ENCODE peak calls at places on chromosome 18, in seven cellular contexts. Q, R, N, U, P, V and F are unnamed samples.
A peak's percentile ranks its signal among the peaks of the same experiment; 100 is the strongest.

GRCh38 chr18:12374398-12374797 is 2.6 kb downstream of the AFG3L2 start:
- DNase-seq in Q (no peak), R (no peak), N (no peak), U (no peak), P (no peak), V (no peak), F (no peak)

GRCh38 chr18:36352384-36352783 is 54.9 kb downstream of the FHOD3 start:
- DNase-seq in Q (peak; percentile 96), R (no peak), N (peak; percentile 87), U (no peak), P (no peak), V (peak; percentile 35), F (no peak)

GRCh38 chr18:41324934-41325333 is 630.1 kb upstream of the PIK3C3 start:
- DNase-seq in Q (peak; percentile 36), R (no peak), N (peak; percentile 14), U (no peak), P (no peak), V (peak; percentile 44), F (no peak)

GRCh38 chr18:4264347-4264791 is 190.7 kb downstream of the DLGAP1 start:
- DNase-seq in Q (no peak), R (no peak), N (peak; percentile 9), U (no peak), P (no peak), V (no peak), F (no peak)

GRCh38 chr18:32772580-32773186 is at the start of gene KLHL14:
- DNase-seq in Q (no peak), R (no peak), N (no peak), U (no peak), P (no peak), V (no peak), F (no peak)

GRCh38 chr18:55251186-55251995 is 292.1 kb upstream of the CCDC68 start:
- DNase-seq in Q (peak; percentile 67), R (no peak), N (peak; percentile 56), U (no peak), P (no peak), V (no peak), F (peak; percentile 33)

GRCh38 chr18:34697891-34698290 is 12.2 kb upstream of the DTNA start:
- DNase-seq in Q (no peak), R (no peak), N (no peak), U (no peak), P (no peak), V (peak; percentile 42), F (no peak)

GRCh38 chr18:35062408-35062807 is 21.2 kb downstream of the MAPRE2 start:
- DNase-seq in Q (no peak), R (no peak), N (no peak), U (no peak), P (no peak), V (no peak), F (no peak)

GRCh38 chr18:24397131-24397693 is 412 bp downstream of the OSBPL1A start:
- DNase-seq in Q (peak; percentile 87), R (no peak), N (peak; percentile 81), U (peak; percentile 38), P (peak; percentile 86), V (peak; percentile 27), F (peak; percentile 43)

GRCh38 chr18:41624461-41624860 is 330.6 kb upstream of the PIK3C3 start:
- DNase-seq in Q (no peak), R (no peak), N (no peak), U (no peak), P (no peak), V (no peak), F (no peak)

GRCh38 chr18:6261938-6262337 is 152.8 kb downstream of the L3MBTL4 start:
- DNase-seq in Q (no peak), R (no peak), N (no peak), U (no peak), P (no peak), V (no peak), F (no peak)

GRCh38 chr18:43141208-43141607 is 25.7 kb upstream of the RIT2 start:
- DNase-seq in Q (no peak), R (no peak), N (no peak), U (no peak), P (no peak), V (no peak), F (no peak)

GRCh38 chr18:35080058-35080457 is 38.8 kb downstream of the MAPRE2 start:
- DNase-seq in Q (no peak), R (no peak), N (no peak), U (no peak), P (no peak), V (no peak), F (no peak)

GRCh38 chr18:63099848-63100625 is 219.5 kb downstream of the BCL2 start:
- DNase-seq in Q (no peak), R (peak; percentile 74), N (no peak), U (no peak), P (no peak), V (no peak), F (peak; percentile 86)

GRCh38 chr18:50665519-50665918 is 105.6 kb downstream of the MAPK4 start:
- DNase-seq in Q (no peak), R (no peak), N (no peak), U (no peak), P (no peak), V (no peak), F (peak; percentile 85)

GRCh38 chr18:27121108-27121507 is 64.0 kb downstream of the CHST9 start:
- DNase-seq in Q (no peak), R (no peak), N (no peak), U (no peak), P (no peak), V (no peak), F (no peak)

GRCh38 chr18:69992776-69993175 is 45.1 kb upstream of the CD226 start:
- DNase-seq in Q (peak; percentile 31), R (no peak), N (no peak), U (no peak), P (no peak), V (no peak), F (no peak)

GRCh38 chr18:69998523-69998987 is 50.9 kb upstream of the CD226 start:
- DNase-seq in Q (no peak), R (no peak), N (no peak), U (no peak), P (no peak), V (no peak), F (peak; percentile 30)

GRCh38 chr18:69996951-69997798 is 49.5 kb upstream of the CD226 start:
- DNase-seq in Q (no peak), R (no peak), N (no peak), U (no peak), P (no peak), V (no peak), F (no peak)

GRCh38 chr18:69996417-69996816 is 48.7 kb upstream of the CD226 start:
- DNase-seq in Q (no peak), R (no peak), N (no peak), U (no peak), P (no peak), V (no peak), F (no peak)

DNA sequence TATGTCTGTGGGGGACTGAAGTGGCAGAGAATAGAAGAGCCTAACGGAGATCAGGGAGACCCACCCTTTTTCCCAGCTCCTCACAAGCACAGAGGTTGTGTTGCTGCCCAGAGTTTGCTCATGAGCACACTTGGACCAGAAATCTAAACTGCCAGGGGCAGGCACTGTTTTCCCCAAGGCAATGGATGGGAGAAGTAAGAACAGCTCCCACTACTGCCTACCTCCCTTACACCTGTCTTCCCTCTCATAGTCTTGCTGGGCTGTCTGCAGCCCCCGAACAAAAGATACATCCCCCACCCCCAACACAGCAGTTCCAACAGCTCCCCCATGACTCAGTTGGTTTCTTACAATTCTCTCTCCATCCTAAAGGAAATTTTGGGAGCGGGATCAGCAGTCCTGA is 48.1 kb upstream of the CD226 start:
- DNase-seq in Q (no peak), R (no peak), N (no peak), U (no peak), P (no peak), V (no peak), F (no peak)
- TF ChIP-seq CTCF in Q (no peak), R (no peak), N (no peak), U (no peak), P (no peak), V (no peak), F (no peak)

GRCh38 chr18:71849407-71849806 is 694.7 kb downstream of the CBLN2 start:
- DNase-seq in Q (no peak), R (no peak), N (no peak), U (no peak), P (no peak), V (no peak), F (no peak)
- TF ChIP-seq CTCF in Q (no peak), R (no peak), N (no peak), U (no peak), P (no peak), V (no peak), F (no peak)

GRCh38 chr18:78659748-78660147 is 319.9 kb upstream of the SALL3 start:
- DNase-seq in Q (no peak), R (no peak), N (no peak), U (no peak), P (no peak), V (no peak), F (no peak)
- TF ChIP-seq CTCF in Q (no peak), R (peak; percentile 45), N (no peak), U (no peak), P (peak; percentile 21), V (no peak), F (peak; percentile 48)

GRCh38 chr18:74152270-74152669 is 3.9 kb downstream of the TIMM21 start:
- DNase-seq in Q (no peak), R (no peak), N (no peak), U (no peak), P (no peak), V (no peak), F (no peak)

GRCh38 chr18:74153377-74153776 is 5.1 kb downstream of the TIMM21 start:
- DNase-seq in Q (peak; percentile 14), R (no peak), N (no peak), U (no peak), P (no peak), V (no peak), F (no peak)

GRCh38 chr18:74155276-74155675 is 7.0 kb downstream of the TIMM21 start:
- DNase-seq in Q (no peak), R (no peak), N (no peak), U (no peak), P (no peak), V (no peak), F (no peak)

GRCh38 chr18:74153793-74154192 is 5.5 kb downstream of the TIMM21 start:
- DNase-seq in Q (no peak), R (no peak), N (no peak), U (no peak), P (no peak), V (no peak), F (no peak)

DNA sequence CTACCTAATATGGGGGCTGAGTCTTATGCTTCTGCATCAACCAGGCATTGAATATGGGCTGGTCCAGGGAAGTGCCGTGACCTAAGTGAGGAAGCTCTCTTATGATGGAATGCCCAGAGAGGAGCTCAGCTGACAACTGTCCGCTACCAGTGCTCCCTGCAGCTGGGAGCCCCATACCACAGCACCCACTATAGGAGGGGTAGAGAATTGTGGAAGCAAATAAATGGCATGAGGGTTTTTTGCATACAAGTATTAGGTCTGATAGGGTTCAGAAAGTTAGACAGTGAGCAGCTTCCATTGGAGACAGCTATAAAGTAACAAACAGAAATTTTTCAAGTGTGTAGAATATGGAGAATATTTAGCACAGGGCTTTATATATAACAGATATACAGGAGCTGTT is 4.6 kb downstream of the TIMM21 start:
- DNase-seq in Q (no peak), R (no peak), N (no peak), U (no peak), P (no peak), V (no peak), F (no peak)
- TF ChIP-seq CTCF in Q (no peak), R (no peak), N (peak; percentile 23), U (no peak), P (no peak), V (no peak), F (no peak)